ENCODE peak calls at places on chromosome 21, in seven cellular contexts. D is neuronal stem cell, A is IMR-90, W is H1, J is mesendoderm, P is mesenchymal stem cell, X is trophoblast cell. M is an unnamed sample.
A peak's percentile ranks its signal among the peaks of the same experiment; 100 is the strongest.

GRCh38 chr21:44551290-44552015 is at the start of gene KRTAP10-2:
- DNase-seq in D (no peak), A (no peak), W (peak; percentile 45), J (no peak), P (no peak), X (no peak), M (peak; percentile 28)

GRCh38 chr21:31117046-31117916 is 79.0 kb upstream of the KRTAP19-8 start:
- DNase-seq in D (no peak), A (peak; percentile 86), W (no peak), J (peak; percentile 78), P (peak; percentile 80), X (peak; percentile 36), M (no peak)

GRCh38 chr21:16678479-16678878 is 834.4 kb upstream of the CXADR start:
- DNase-seq in D (no peak), A (no peak), W (no peak), J (no peak), P (no peak), X (no peak), M (no peak)

GRCh38 chr21:21101911-21102310 is 103.7 kb downstream of the NCAM2 start:
- DNase-seq in D (peak; percentile 36), A (peak; percentile 85), W (no peak), J (peak; percentile 79), P (peak; percentile 54), X (peak; percentile 70), M (peak; percentile 46)

GRCh38 chr21:38290809-38291208 is 34.0 kb downstream of the KCNJ15 start:
- DNase-seq in D (no peak), A (no peak), W (no peak), J (no peak), P (no peak), X (no peak), M (no peak)

GRCh38 chr21:28832715-28833061 is 160.0 kb downstream of the LTN1 start:
- DNase-seq in D (no peak), A (no peak), W (no peak), J (no peak), P (no peak), X (no peak), M (no peak)

GRCh38 chr21:38140192-38140905 is 116.4 kb upstream of the KCNJ15 start:
- DNase-seq in D (no peak), A (peak; percentile 25), W (no peak), J (no peak), P (peak; percentile 71), X (peak; percentile 49), M (no peak)

GRCh38 chr21:46145840-46146691 is 9.3 kb downstream of the FTCD start:
- DNase-seq in D (no peak), A (no peak), W (no peak), J (no peak), P (no peak), X (no peak), M (no peak)

GRCh38 chr21:33059319-33059894 is 10.5 kb upstream of the OLIG1 start:
- DNase-seq in D (no peak), A (no peak), W (no peak), J (no peak), P (no peak), X (peak; percentile 16), M (no peak)

GRCh38 chr21:36419996-36420395 is 34.8 kb downstream of the CHAF1B start:
- DNase-seq in D (peak; percentile 65), A (peak; percentile 92), W (peak; percentile 79), J (peak; percentile 93), P (peak; percentile 92), X (peak; percentile 87), M (peak; percentile 89)

GRCh38 chr21:44919111-44919912 is 1.4 kb downstream of the ITGB2 start:
- DNase-seq in D (no peak), A (no peak), W (no peak), J (no peak), P (no peak), X (no peak), M (no peak)

GRCh38 chr21:45592626-45593134 is 50.4 kb upstream of the SLC19A1 start:
- DNase-seq in D (no peak), A (no peak), W (no peak), J (no peak), P (no peak), X (no peak), M (no peak)

GRCh38 chr21:37787456-37787855 is 128.8 kb downstream of the KCNJ6 start:
- DNase-seq in D (no peak), A (peak; percentile 93), W (no peak), J (peak; percentile 36), P (peak; percentile 87), X (no peak), M (no peak)

GRCh38 chr21:17491716-17492414 is 21.0 kb upstream of the CXADR start:
- DNase-seq in D (no peak), A (peak; percentile 99), W (no peak), J (peak; percentile 35), P (peak; percentile 94), X (no peak), M (no peak)

GRCh38 chr21:36184561-36184960 is 27.9 kb downstream of the DOP1B start:
- DNase-seq in D (no peak), A (no peak), W (no peak), J (no peak), P (no peak), X (no peak), M (no peak)

GRCh38 chr21:17371470-17371869 is 141.4 kb upstream of the CXADR start:
- DNase-seq in D (no peak), A (peak; percentile 74), W (no peak), J (peak; percentile 43), P (peak; percentile 64), X (no peak), M (no peak)

GRCh38 chr21:31554511-31555022 is 104.9 kb upstream of the SOD1 start:
- DNase-seq in D (peak; percentile 57), A (peak; percentile 5), W (no peak), J (peak; percentile 90), P (peak; percentile 55), X (peak; percentile 31), M (peak; percentile 63)

GRCh38 chr21:44999428-44999971 is 59.7 kb downstream of the SLX9 start:
- DNase-seq in D (no peak), A (no peak), W (no peak), J (no peak), P (no peak), X (no peak), M (no peak)

GRCh38 chr21:36076878-36077658 is 7.2 kb downstream of the CBR1 start:
- DNase-seq in D (no peak), A (no peak), W (no peak), J (no peak), P (no peak), X (no peak), M (no peak)

GRCh38 chr21:42655797-42656770 is 2.7 kb downstream of the PDE9A start:
- DNase-seq in D (no peak), A (no peak), W (peak; percentile 57), J (peak; percentile 41), P (no peak), X (no peak), M (no peak)
- H3K9ac ChIP-seq in D (peak overlapping the region; percentile 79), A (no peak overlapping the region), W (no peak overlapping the region), J (peak overlapping the region; percentile 5), P (no peak overlapping the region), X (no peak overlapping the region), M (no peak overlapping the region)

DNA sequence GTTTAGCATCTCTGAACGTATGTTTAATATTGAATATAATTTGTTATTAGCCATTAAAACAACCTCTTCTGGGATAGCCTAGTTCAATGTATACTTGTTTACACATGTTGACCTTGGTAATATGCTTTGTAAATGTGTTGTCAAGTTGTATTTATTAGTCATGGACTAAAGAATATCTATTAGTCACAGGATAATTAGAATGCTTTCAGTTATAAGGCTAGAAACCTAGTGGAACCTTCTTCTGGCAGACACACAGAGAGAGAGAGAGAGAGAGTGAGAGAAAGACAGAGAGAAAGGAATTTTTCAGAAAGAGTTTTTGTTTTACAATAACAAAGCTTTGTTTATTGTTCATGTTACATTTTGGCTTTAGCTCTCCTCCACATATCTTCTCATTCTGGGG is 181.1 kb upstream of the APP start:
- DNase-seq in D (no peak), A (no peak), W (no peak), J (no peak), P (no peak), X (no peak), M (no peak)
- H2BK5ac ChIP-seq in D (no peak overlapping the region), A (no peak overlapping the region), W (no peak overlapping the region), J (no peak overlapping the region), P (no peak overlapping the region), X (no peak overlapping the region), M (no peak overlapping the region)

GRCh38 chr21:15007716-15008296 is 57.0 kb downstream of the NRIP1 start:
- DNase-seq in D (no peak), A (no peak), W (no peak), J (no peak), P (no peak), X (no peak), M (no peak)

GRCh38 chr21:15009964-15010363 is 54.8 kb downstream of the NRIP1 start:
- DNase-seq in D (no peak), A (peak; percentile 91), W (no peak), J (no peak), P (no peak), X (no peak), M (no peak)

GRCh38 chr21:15014220-15014619 is 50.6 kb downstream of the NRIP1 start:
- DNase-seq in D (no peak), A (peak; percentile 41), W (no peak), J (no peak), P (no peak), X (no peak), M (no peak)

GRCh38 chr21:15011967-15012366 is 52.8 kb downstream of the NRIP1 start:
- DNase-seq in D (no peak), A (no peak), W (no peak), J (no peak), P (no peak), X (no peak), M (no peak)

DNA sequence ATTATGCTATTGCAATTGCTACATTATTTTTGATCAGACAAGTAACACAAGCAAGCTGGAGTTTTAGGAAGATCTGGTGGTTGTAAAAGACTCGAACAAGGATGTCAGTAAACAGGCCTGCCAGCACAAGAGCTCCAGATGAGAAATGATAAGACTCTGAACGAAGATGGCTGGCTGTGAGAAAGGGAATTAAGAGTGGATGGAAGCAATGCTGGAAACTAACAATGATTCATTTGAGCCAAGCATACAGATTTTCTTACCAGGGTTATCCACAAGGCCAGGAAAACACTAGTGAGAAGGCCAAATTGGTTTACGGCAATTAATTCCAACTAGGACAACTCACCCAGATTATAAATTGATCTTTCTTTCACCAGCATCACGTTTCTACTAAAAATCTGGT is 54.2 kb downstream of the NRIP1 start:
- DNase-seq in D (no peak), A (peak; percentile 50), W (no peak), J (no peak), P (peak; percentile 71), X (no peak), M (no peak)
- H3K23ac ChIP-seq in D (no peak overlapping the region), A (peak overlapping the region; percentile 93), W (no peak overlapping the region), J (no peak overlapping the region), P (no peak overlapping the region), X (no peak overlapping the region), M (no peak overlapping the region)

GRCh38 chr21:42288962-42289361 is 26.2 kb downstream of the TFF3 start:
- DNase-seq in D (no peak), A (no peak), W (no peak), J (no peak), P (no peak), X (no peak), M (no peak)

GRCh38 chr21:42287193-42288083 is 27.8 kb downstream of the TFF3 start:
- DNase-seq in D (no peak), A (no peak), W (no peak), J (no peak), P (no peak), X (no peak), M (no peak)

GRCh38 chr21:42289926-42290325 is 25.3 kb downstream of the TFF3 start:
- DNase-seq in D (no peak), A (no peak), W (no peak), J (no peak), P (no peak), X (no peak), M (no peak)

GRCh38 chr21:42285569-42286245 is 29.5 kb downstream of the TFF3 start:
- DNase-seq in D (no peak), A (no peak), W (no peak), J (no peak), P (no peak), X (no peak), M (no peak)

GRCh38 chr21:42286416-42286815 is 28.8 kb downstream of the TFF3 start:
- DNase-seq in D (no peak), A (no peak), W (no peak), J (no peak), P (no peak), X (no peak), M (no peak)
- H3K9ac ChIP-seq in D (no peak overlapping the region), A (no peak overlapping the region), W (no peak overlapping the region), J (no peak overlapping the region), P (no peak overlapping the region), X (no peak overlapping the region), M (no peak overlapping the region)